ENCODE peak calls at places on chromosome 9, in nine cellular contexts. P, T, C, G, Z, Y, K, B and I are unnamed samples.

GRCh38 chr9:81431662-81432061 is 257.7 kb downstream of the TLE1 start:
- DNase-seq in Y (no peak), G (no peak), C (no peak), P (no peak), T (no peak), K (no peak), Z (no peak), B (no peak), I (no peak)

GRCh38 chr9:134173127-134174072 is 9.0 kb upstream of the RNU6ATAC start:
- DNase-seq in P (no peak), Y (no peak), T (no peak), Z (no peak), G (no peak), C (no peak), K (no peak), B (no peak), I (no peak)

GRCh38 chr9:21564186-21564585 is 82.1 kb upstream of the IFNE start:
- DNase-seq in B (no peak), P (no peak), T (no peak), Z (no peak), C (no peak), G (no peak), K (no peak), Y (no peak), I (no peak)

GRCh38 chr9:85516976-85517637 is 224.6 kb downstream of the AGTPBP1 start:
- DNase-seq in K (no peak), Z (no peak), G (no peak), C (no peak), T (peak; percentile 52), Y (no peak), B (no peak), P (no peak), I (no peak)

GRCh38 chr9:133839822-133840329 is 101.7 kb upstream of the SARDH start:
- DNase-seq in C (peak; percentile 51), Z (no peak), B (no peak), T (no peak), P (no peak), Y (no peak), K (no peak), G (no peak), I (no peak)

GRCh38 chr9:108363321-108363720 is 492.5 kb downstream of the ACTL7B start:
- DNase-seq in Y (no peak), G (no peak), T (no peak), B (no peak), C (no peak), K (no peak), P (no peak), Z (no peak), I (no peak)

GRCh38 chr9:21452681-21453080 is 12.4 kb downstream of the IFNA1 start:
- DNase-seq in T (no peak), B (no peak), K (no peak), Z (no peak), P (no peak), C (no peak), Y (no peak), G (no peak), I (no peak)

GRCh38 chr9:135120249-135120648 is 32.8 kb downstream of the OLFM1 start:
- DNase-seq in K (no peak), G (no peak), P (no peak), C (no peak), Z (no peak), B (no peak), Y (no peak), T (no peak), I (no peak)

GRCh38 chr9:104009853-104010252 is 84.3 kb upstream of the SMC2 start:
- DNase-seq in G (no peak), C (no peak), K (no peak), Y (no peak), T (no peak), Z (no peak), B (no peak), P (no peak), I (no peak)

GRCh38 chr9:34254141-34254913 is 74.7 kb downstream of the KIF24 start:
- DNase-seq in P (no peak), Z (no peak), T (no peak), K (peak; percentile 38), C (peak; percentile 41), Y (peak; percentile 66), B (no peak), G (no peak), I (no peak)

GRCh38 chr9:34254966-34255825 is 73.9 kb downstream of the KIF24 start:
- DNase-seq in Y (no peak), G (peak; percentile 18), Z (no peak), T (no peak), C (no peak), B (no peak), K (peak; percentile 31), P (no peak), I (no peak)

GRCh38 chr9:34252016-34252415 is 73.2 kb downstream of the UBAP1 start:
- DNase-seq in G (no peak), P (no peak), T (no peak), C (no peak), K (no peak), Y (no peak), B (no peak), Z (no peak), I (no peak)

GRCh38 chr9:34252670-34253459 is 74.0 kb downstream of the UBAP1 start:
- DNase-seq in T (no peak), C (peak; percentile 61), G (no peak), P (peak; percentile 59), K (peak; percentile 64), Y (peak; percentile 71), Z (peak; percentile 68), B (no peak), I (peak; percentile 40)

GRCh38 chr9:34253460-34253837 is 74.6 kb downstream of the UBAP1 start:
- DNase-seq in C (peak; percentile 69), B (no peak), Y (no peak), Z (peak; percentile 50), P (no peak), T (no peak), K (no peak), G (no peak), I (no peak)
- H3K9me3 ChIP-seq in C (no peaks in the 10 kb centered on the region), B (no peaks in the 10 kb centered on the region), Y (no peaks in the 10 kb centered on the region), Z (no peaks in the 10 kb centered on the region), P (no peaks in the 10 kb centered on the region), T (no peaks in the 10 kb centered on the region), K (no peaks in the 10 kb centered on the region), G (no peaks in the 10 kb centered on the region), I (no peaks in the 10 kb centered on the region)

DNA sequence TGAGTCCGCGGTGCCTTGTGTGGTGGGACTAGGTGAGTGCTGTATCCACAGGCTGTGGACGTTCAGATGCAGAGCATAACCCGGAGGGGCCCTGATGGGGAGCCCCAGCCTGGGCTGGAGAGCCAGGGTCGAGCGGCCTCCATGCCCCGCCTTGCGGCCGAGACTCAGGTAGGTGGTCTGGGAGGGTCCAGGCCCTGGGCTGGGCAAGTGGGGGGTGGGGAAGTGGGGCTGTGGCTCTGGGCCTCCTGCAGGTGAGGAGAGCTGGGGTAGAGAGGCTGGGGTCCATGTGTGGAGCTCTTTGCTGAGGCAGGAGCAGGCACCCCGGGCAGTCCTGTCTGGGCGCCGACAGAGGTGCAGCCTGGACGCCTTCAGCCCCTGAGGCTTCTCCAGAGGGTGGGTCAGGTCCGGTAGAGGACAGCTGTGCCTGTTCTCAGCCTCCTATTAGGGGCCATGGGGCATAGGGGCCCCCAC is 241.1 kb downstream of the CACNA1B start:
- DNase-seq in T (no peak), Z (no peak), G (no peak), Y (no peak), P (no peak), K (no peak), B (no peak), C (no peak), I (no peak)
- H3K9me3 ChIP-seq in T (no peaks in the 10 kb centered on the region), Z (no peaks in the 10 kb centered on the region), G (no peaks in the 10 kb centered on the region), Y (no peaks in the 10 kb centered on the region), P (no peaks in the 10 kb centered on the region), K (no peaks in the 10 kb centered on the region), B (no peaks in the 10 kb centered on the region), C (no peaks in the 10 kb centered on the region), I (no peaks in the 10 kb centered on the region)

GRCh38 chr9:40926404-40927259 is 201.8 kb downstream of the FOXD4L6 start:
- DNase-seq in C (no peak), T (peak; percentile 84), P (no peak), Z (no peak), G (no peak), K (no peak), B (no peak), Y (no peak), I (no peak)
- H3K9me3 ChIP-seq in C (peaks cover 97% of the 10 kb centered on the region), T (peaks cover 71% of the 10 kb centered on the region), P (peaks cover 64% of the 10 kb centered on the region), Z (peaks cover 56% of the 10 kb centered on the region), G (peaks cover 99% of the 10 kb centered on the region), K (peaks cover 71% of the 10 kb centered on the region), B (peaks cover 39% of the 10 kb centered on the region), Y (peaks cover 83% of the 10 kb centered on the region), I (peaks cover 85% of the 10 kb centered on the region)

GRCh38 chr9:138085568-138085967 is 208.0 kb downstream of the CACNA1B start:
- DNase-seq in Z (no peak), C (no peak), B (no peak), Y (no peak), P (no peak), K (no peak), T (no peak), G (no peak), I (no peak)
- H3K9me3 ChIP-seq in Z (no peaks in the 10 kb centered on the region), C (peaks cover 31% of the 10 kb centered on the region), B (peaks cover 15% of the 10 kb centered on the region), Y (peaks cover 20% of the 10 kb centered on the region), P (peaks cover 5% of the 10 kb centered on the region), K (peaks cover 10% of the 10 kb centered on the region), T (no peaks in the 10 kb centered on the region), G (peaks cover 30% of the 10 kb centered on the region), I (peaks cover 10% of the 10 kb centered on the region)

GRCh38 chr9:111548623-111549022 is 23.6 kb downstream of the ZNF483 start:
- DNase-seq in Y (no peak), P (no peak), Z (no peak), C (no peak), B (no peak), T (no peak), K (no peak), G (no peak), I (no peak)
- H3K9me3 ChIP-seq in Y (peaks cover 92% of the 10 kb centered on the region), P (peaks cover 28% of the 10 kb centered on the region), Z (peaks cover 29% of the 10 kb centered on the region), C (peaks cover 100% of the 10 kb centered on the region), B (peaks cover 88% of the 10 kb centered on the region), T (peaks cover 49% of the 10 kb centered on the region), K (peaks cover 84% of the 10 kb centered on the region), G (peaks cover 97% of the 10 kb centered on the region), I (peaks cover 84% of the 10 kb centered on the region)

GRCh38 chr9:111542497-111543254 is 17.7 kb downstream of the ZNF483 start:
- DNase-seq in Y (no peak), C (no peak), T (no peak), G (no peak), B (no peak), Z (no peak), P (no peak), K (no peak), I (no peak)
- H3K9me3 ChIP-seq in Y (peaks cover 98% of the 10 kb centered on the region), C (peaks cover 100% of the 10 kb centered on the region), T (peaks cover 58% of the 10 kb centered on the region), G (peaks cover 100% of the 10 kb centered on the region), B (peaks cover 80% of the 10 kb centered on the region), Z (peaks cover 52% of the 10 kb centered on the region), P (peaks cover 54% of the 10 kb centered on the region), K (peaks cover 89% of the 10 kb centered on the region), I (peaks cover 95% of the 10 kb centered on the region)

GRCh38 chr9:123239726-123240125 is 28.7 kb downstream of the STRBP start:
- DNase-seq in B (no peak), Y (no peak), K (no peak), T (no peak), C (no peak), G (no peak), P (no peak), Z (no peak), I (no peak)
- H3K9me3 ChIP-seq in B (no peaks in the 10 kb centered on the region), Y (no peaks in the 10 kb centered on the region), K (no peaks in the 10 kb centered on the region), T (no peaks in the 10 kb centered on the region), C (no peaks in the 10 kb centered on the region), G (no peaks in the 10 kb centered on the region), P (no peaks in the 10 kb centered on the region), Z (no peaks in the 10 kb centered on the region), I (no peaks in the 10 kb centered on the region)